ENCODE peak calls at places on chromosome 13, in ten cellular contexts. O is CD4-positive, alpha-beta T cell; T is T-helper 1 cell; J is A172; K is naive B cell; N is activated CD4-positive, alpha-beta T cell treated with anti-CD3 and anti-CD28 coated beads, Interleukin-2, amount 50 U/mL, for 48 hours; H is endothelial cell; U is A549; V is stimulated activated CD4-positive, alpha-beta T cell treated with anti-CD3 and anti-CD28 coated beads, Interleukin-4, amount 100 ng/mL, for 1 hour; S is GM18507. A is an unnamed sample.

GRCh38 chr13:50379584-50379983 is 364.3 kb downstream of the KCNRG start:
- DNase-seq in O (no peak), T (no peak), J (no peak), K (no peak), N (no peak), H (no peak), U (no peak), V (no peak), S (no peak), A (no peak)

GRCh38 chr13:97224544-97225324 is 2.6 kb downstream of the MBNL2 start:
- DNase-seq in O (no peak), T (peak), J (no peak), K (no peak), N (no peak), H (no peak), U (no peak), V (no peak), S (no peak), A (peak)

GRCh38 chr13:40430234-40430633 is 236.2 kb downstream of the FOXO1 start:
- DNase-seq in O (no peak), T (no peak), J (no peak), K (no peak), N (no peak), H (no peak), U (no peak), V (no peak), S (no peak), A (no peak)

GRCh38 chr13:27969073-27969865 is at the start of gene CDX2:
- DNase-seq in O (no peak), T (no peak), J (no peak), K (no peak), N (no peak), H (no peak), U (no peak), V (no peak), S (no peak), A (no peak)

GRCh38 chr13:50699874-50700663 is 143.4 kb downstream of the DLEU7 start:
- DNase-seq in O (no peak), T (no peak), J (no peak), K (no peak), N (no peak), H (no peak), U (no peak), V (no peak), S (no peak), A (no peak)

GRCh38 chr13:51913421-51914136 is 51.8 kb downstream of the CCDC70 start:
- DNase-seq in O (no peak), T (no peak), J (no peak), K (no peak), N (no peak), H (peak), U (no peak), V (no peak), S (no peak), A (no peak)

GRCh38 chr13:96426160-96426559 is 336.3 kb downstream of the HS6ST3 start:
- DNase-seq in O (no peak), T (no peak), J (no peak), K (no peak), N (no peak), H (no peak), U (no peak), V (no peak), S (no peak), A (no peak)

GRCh38 chr13:20991741-20992520 is 69.5 kb downstream of the LATS2 start:
- DNase-seq in O (no peak), T (no peak), J (no peak), K (no peak), N (no peak), H (no peak), U (no peak), V (no peak), S (no peak), A (no peak)

GRCh38 chr13:36151591-36151990 is 20.4 kb upstream of the DCLK1 start:
- DNase-seq in O (no peak), T (no peak), J (no peak), K (no peak), N (no peak), H (no peak), U (no peak), V (no peak), S (no peak), A (no peak)

GRCh38 chr13:68128297-68128915 is 898.3 kb upstream of the PCDH9 start:
- DNase-seq in O (no peak), T (no peak), J (no peak), K (no peak), N (no peak), H (no peak), U (no peak), V (no peak), S (no peak), A (no peak)

GRCh38 chr13:84616864-84617263 is 734.6 kb upstream of the SLITRK1 start:
- DNase-seq in O (no peak), T (no peak), J (no peak), K (no peak), N (no peak), H (no peak), U (no peak), V (no peak), S (no peak), A (no peak)

GRCh38 chr13:34627905-34628682 is 314.0 kb upstream of the NBEA start:
- DNase-seq in O (no peak), T (no peak), J (no peak), K (no peak), N (no peak), H (no peak), U (no peak), V (no peak), S (no peak), A (no peak)

GRCh38 chr13:23656637-23657036 is 86.4 kb downstream of the TNFRSF19 start:
- DNase-seq in O (no peak), T (no peak), J (no peak), K (no peak), N (no peak), H (no peak), U (no peak), V (no peak), S (no peak), A (no peak)